ENCODE peak calls at places on chromosomes 7 and 10, in eight cellular contexts. X, Z, H, E, L, W, C and M are unnamed samples.

GRCh38 chr10:17025444-17026295 is 103.9 kb downstream of the CUBN start:
- DNase-seq in W (peak; percentile 56), H (no peak), L (peak; percentile 64), X (peak; percentile 38), C (peak; percentile 82), Z (no peak), E (peak; percentile 51), M (no peak)

GRCh38 chr10:71191459-71192113 is 20.8 kb upstream of the UNC5B start:
- DNase-seq in E (no peak), W (no peak), C (no peak), L (no peak), X (no peak), Z (no peak), H (no peak), M (no peak)

GRCh38 chr7:119895320-119895719 is 377.7 kb upstream of the KCND2 start:
- DNase-seq in W (no peak), C (no peak), Z (no peak), H (no peak), E (no peak), X (no peak), L (no peak), M (no peak)

GRCh38 chr7:6576024-6576866 is 1.0 kb upstream of the ZDHHC4 start:
- DNase-seq in L (no peak), H (no peak), X (no peak), C (no peak), Z (no peak), W (no peak), E (no peak), M (no peak)

GRCh38 chr7:108287857-108288256 is 157.7 kb upstream of the LAMB4 start:
- DNase-seq in L (no peak), Z (no peak), X (no peak), W (no peak), E (no peak), H (no peak), C (no peak), M (no peak)

GRCh38 chr7:51430480-51431086 is 114.0 kb upstream of the COBL start:
- DNase-seq in C (peak; percentile 26), H (no peak), E (peak; percentile 13), L (no peak), W (peak; percentile 29), X (peak; percentile 0), Z (peak; percentile 31), M (no peak)

GRCh38 chr10:78742730-78743615 is 325.8 kb upstream of the ZMIZ1 start:
- DNase-seq in E (no peak), X (no peak), H (no peak), L (no peak), W (no peak), C (no peak), Z (no peak), M (no peak)

GRCh38 chr10:122292376-122292775 is 21.3 kb downstream of the BTBD16 start:
- DNase-seq in X (no peak), L (no peak), W (no peak), E (no peak), C (no peak), Z (no peak), H (no peak), M (no peak)

GRCh38 chr10:11823989-11824346 is 812 bp downstream of the PROSER2 start:
- DNase-seq in Z (no peak), W (no peak), E (no peak), L (no peak), H (no peak), X (no peak), C (no peak), M (no peak)

GRCh38 chr10:131636841-131637724 is 263.7 kb upstream of the PPP2R2D start:
- DNase-seq in C (no peak), Z (no peak), W (no peak), H (no peak), E (no peak), L (no peak), X (no peak), M (peak; percentile 37)

GRCh38 chr10:99418910-99419624 is 11.4 kb downstream of the GOT1 start:
- DNase-seq in X (no peak), L (no peak), Z (no peak), H (no peak), W (no peak), C (no peak), E (no peak), M (no peak)

GRCh38 chr10:125494631-125495239 is 188.2 kb downstream of the TEX36 start:
- DNase-seq in C (no peak), Z (no peak), W (no peak), L (no peak), E (no peak), X (no peak), H (no peak), M (no peak)

GRCh38 chr7:122006687-122007086 is 133.7 kb downstream of the PTPRZ1 start:
- DNase-seq in W (no peak), Z (no peak), L (peak; percentile 39), X (no peak), E (no peak), H (peak; percentile 21), C (no peak), M (no peak)

GRCh38 chr10:15200626-15201025 is 32.1 kb upstream of the NMT2 start:
- DNase-seq in L (no peak), C (peak; percentile 67), X (no peak), Z (no peak), E (no peak), H (no peak), W (no peak), M (no peak)

GRCh38 chr7:117470777-117471176 is 9.0 kb upstream of the CFTR start:
- DNase-seq in Z (no peak), X (no peak), L (no peak), W (no peak), H (no peak), C (no peak), E (no peak), M (no peak)

GRCh38 chr7:19161671-19162070 is 16.4 kb upstream of the FERD3L start:
- DNase-seq in C (no peak), L (no peak), E (no peak), H (no peak), X (no peak), Z (no peak), W (no peak), M (no peak)

GRCh38 chr7:81690251-81690650 is 79.6 kb downstream of the HGF start:
- DNase-seq in W (no peak), E (no peak), Z (no peak), X (no peak), C (no peak), L (no peak), H (no peak), M (no peak)

GRCh38 chr7:88357295-88357694 is 50.6 kb upstream of the STEAP4 start:
- DNase-seq in H (no peak), E (no peak), C (no peak), L (peak; percentile 22), Z (no peak), X (no peak), W (no peak), M (no peak)

GRCh38 chr10:126109893-126110292 is 213.5 kb downstream of the FANK1 start:
- DNase-seq in H (no peak), C (no peak), W (no peak), X (no peak), Z (no peak), L (no peak), E (no peak), M (no peak)

GRCh38 chr10:9096288-9096687 is 1041.8 kb downstream of the GATA3 start:
- DNase-seq in L (no peak), H (no peak), X (no peak), C (no peak), Z (no peak), E (peak; percentile 34), W (peak; percentile 70), M (no peak)

GRCh38 chr7:82593780-82594179 is 150.2 kb upstream of the CACNA2D1 start:
- DNase-seq in C (no peak), W (no peak), Z (no peak), L (peak; percentile 73), E (no peak), H (peak; percentile 64), X (no peak), M (no peak)

GRCh38 chr10:48462482-48463020 is 142.3 kb downstream of the ARHGAP22 start:
- DNase-seq in L (no peak), C (no peak), X (no peak), H (no peak), E (no peak), W (no peak), Z (no peak), M (peak; percentile 77)